ENCODE peak calls at places on chromosomes 3 and 15, in nine cellular contexts. T is HepG2; E is activated gamma-delta T cell treated with Interleukin-2 at 50 U/mL for 16 hours; Q is COR-L47; R is stromal cell of bone marrow; V is naive B cell; B is stimulated activated CD8-positive, alpha-beta memory T cell treated with anti-CD3 and anti-CD28 coated beads, Interleukin-15, amount 100 ng/mL, for 4 hours; I is midbrain; M is T1000. D is an unnamed sample.
A peak's percentile ranks its signal among the peaks of the same experiment; 100 is the strongest.

GRCh38 chr15:89429023-89429422 is 67.4 kb downstream of the RHCG start:
- DNase-seq in V (no peak), E (no peak), Q (peak; percentile 22), R (no peak), B (no peak), M (no peak), I (no peak), T (no peak), D (no peak)

GRCh38 chr3:165884518-165884917 is 47.3 kb upstream of the BCHE start:
- DNase-seq in B (no peak), E (no peak), Q (no peak), M (no peak), V (no peak), R (no peak), T (no peak), I (no peak), D (no peak)

GRCh38 chr15:37016287-37016686 is 84.1 kb downstream of the MEIS2 start:
- DNase-seq in Q (no peak), I (no peak), R (peak; percentile 59), M (no peak), B (no peak), E (no peak), T (no peak), V (no peak), D (peak; percentile 31)

GRCh38 chr15:76003364-76003763 is 8.9 kb downstream of the NRG4 start:
- DNase-seq in V (no peak), Q (no peak), E (no peak), T (no peak), R (no peak), M (no peak), I (no peak), B (no peak), D (no peak)

GRCh38 chr15:51450001-51450400 is 108.5 kb downstream of the GLDN start:
- DNase-seq in I (no peak), T (peak; percentile 13), R (no peak), V (no peak), B (no peak), M (no peak), E (no peak), Q (no peak), D (no peak)

GRCh38 chr15:91316123-91316522 is 216.1 kb downstream of the SV2B start:
- DNase-seq in M (no peak), V (no peak), I (no peak), R (no peak), B (no peak), T (no peak), Q (no peak), E (no peak), D (no peak)

GRCh38 chr3:65285956-65286355 is 598.2 kb upstream of the ADAMTS9 start:
- DNase-seq in M (no peak), B (no peak), R (no peak), I (no peak), T (no peak), E (no peak), Q (no peak), V (no peak), D (no peak)

GRCh38 chr15:48675436-48675835 is 29.9 kb upstream of the FBN1 start:
- DNase-seq in E (no peak), I (no peak), R (no peak), Q (no peak), V (no peak), M (no peak), B (no peak), T (no peak), D (no peak)

GRCh38 chr15:56808160-56808559 is 74.9 kb upstream of the ZNF280D start:
- DNase-seq in V (no peak), E (no peak), R (no peak), T (no peak), M (no peak), I (no peak), Q (no peak), B (no peak), D (no peak)

GRCh38 chr15:79858469-79858868 is 38.3 kb downstream of the MTHFS start:
- DNase-seq in V (no peak), E (no peak), I (no peak), M (no peak), R (no peak), T (no peak), B (no peak), Q (no peak), D (no peak)

GRCh38 chr3:102156426-102156825 is 278.4 kb upstream of the ZPLD1 start:
- DNase-seq in I (no peak), E (no peak), T (no peak), R (peak; percentile 84), M (no peak), B (no peak), V (no peak), Q (no peak), D (no peak)

GRCh38 chr3:101036213-101036618 is 43.0 kb upstream of the ABI3BP start:
- DNase-seq in E (no peak), R (peak; percentile 83), M (peak; percentile 65), T (peak; percentile 11), B (no peak), Q (no peak), I (no peak), V (no peak), D (no peak)

GRCh38 chr3:16151109-16151508 is 23.4 kb upstream of the GALNT15 start:
- DNase-seq in E (no peak), V (no peak), Q (no peak), T (no peak), R (peak; percentile 85), I (peak; percentile 26), M (peak; percentile 36), B (no peak), D (peak; percentile 66)

GRCh38 chr3:102200126-102200525 is 234.7 kb upstream of the ZPLD1 start:
- DNase-seq in M (no peak), T (no peak), Q (no peak), R (no peak), I (no peak), E (no peak), V (no peak), B (no peak), D (no peak)

GRCh38 chr3:171176244-171176925 is 149.9 kb upstream of the SLC2A2 start:
- DNase-seq in R (no peak), E (no peak), B (no peak), M (no peak), T (no peak), Q (no peak), V (no peak), I (no peak), D (no peak)

GRCh38 chr3:123961508-123961856 is 453 bp upstream of the CCDC14 start:
- DNase-seq in M (no peak), T (no peak), E (no peak), B (no peak), R (no peak), Q (no peak), V (no peak), I (no peak), D (no peak)